ENCODE peak calls at places on chromosomes 2 and 18, in eight cellular contexts. R is skeletal muscle cell; J is Peyer's patch; F is AG04450; K is stimulated activated CD4-positive, alpha-beta T cell treated with anti-CD3 and anti-CD28 coated beads, Interleukin-4, amount 100 ng/mL, for 48 hours; N is T1000; G is stimulated activated CD8-positive, alpha-beta memory T cell treated with anti-CD3 and anti-CD28 coated beads, Interleukin-12 subunit alpha, Interleukin-12 subunit beta, amount 100 ng/mL, for 4 hours; E is fibroblast of mammary gland. W is an unnamed sample.

GRCh38 chr2:165018207-165018606 is 62.9 kb upstream of the SLC38A11 start:
- DNase-seq in R (no peak), J (no peak), F (no peak), K (no peak), N (no peak), G (no peak), E (no peak), W (no peak)

GRCh38 chr2:134461511-134461910 is 207.6 kb downstream of the MGAT5 start:
- DNase-seq in R (no peak), J (peak; percentile 38), F (no peak), K (no peak), N (no peak), G (no peak), E (no peak), W (peak; percentile 45)

GRCh38 chr2:158120664-158121063 is 19.0 kb downstream of the UPP2 start:
- DNase-seq in R (no peak), J (no peak), F (no peak), K (no peak), N (no peak), G (no peak), E (no peak), W (no peak)

GRCh38 chr2:190043441-190043840 is 19.1 kb downstream of the MSTN start:
- DNase-seq in R (no peak), J (no peak), F (no peak), K (no peak), N (no peak), G (no peak), E (peak; percentile 52), W (no peak)

GRCh38 chr2:8851811-8852560 is 14.6 kb upstream of the KIDINS220 start:
- DNase-seq in R (no peak), J (no peak), F (no peak), K (no peak), N (no peak), G (no peak), E (peak; percentile 47), W (no peak)

GRCh38 chr2:113248997-113249770 is 29.5 kb downstream of the PAX8 start:
- DNase-seq in R (no peak), J (peak; percentile 92), F (peak; percentile 42), K (peak; percentile 66), N (peak; percentile 54), G (peak; percentile 46), E (peak; percentile 79), W (peak; percentile 87)

GRCh38 chr2:217804786-217805678 is 197.8 kb downstream of the TNS1 start:
- DNase-seq in R (no peak), J (no peak), F (no peak), K (no peak), N (no peak), G (no peak), E (no peak), W (no peak)

GRCh38 chr2:55610954-55611743 is 6.3 kb downstream of the PPP4R3B start:
- DNase-seq in R (no peak), J (no peak), F (no peak), K (no peak), N (no peak), G (no peak), E (no peak), W (no peak)

GRCh38 chr2:26942543-26943295 is 27.7 kb upstream of the MAPRE3 start:
- DNase-seq in R (no peak), J (peak; percentile 81), F (no peak), K (peak; percentile 63), N (no peak), G (peak; percentile 18), E (peak; percentile 60), W (peak; percentile 62)

GRCh38 chr2:68089961-68090360 is 27.2 kb upstream of the C1D start:
- DNase-seq in R (no peak), J (no peak), F (no peak), K (no peak), N (no peak), G (no peak), E (no peak), W (no peak)

GRCh38 chr2:47528874-47529273 is 125.9 kb downstream of the MSH2 start:
- DNase-seq in R (no peak), J (no peak), F (no peak), K (no peak), N (no peak), G (no peak), E (peak; percentile 39), W (no peak)

GRCh38 chr2:220240640-220241039 is 613.2 kb downstream of the SLC4A3 start:
- DNase-seq in R (no peak), J (no peak), F (no peak), K (no peak), N (no peak), G (no peak), E (no peak), W (no peak)

GRCh38 chr18:74796928-74797576 is 199.4 kb downstream of the ZNF407 start:
- DNase-seq in R (peak; percentile 28), J (no peak), F (peak; percentile 24), K (no peak), N (no peak), G (no peak), E (peak; percentile 66), W (no peak)

GRCh38 chr2:119028327-119029174 is 86.6 kb downstream of the MARCO start:
- DNase-seq in R (no peak), J (no peak), F (peak; percentile 7), K (no peak), N (no peak), G (no peak), E (peak; percentile 42), W (peak; percentile 64)

GRCh38 chr2:145140658-145141057 is 620.7 kb upstream of the ZEB2 start:
- DNase-seq in R (no peak), J (no peak), F (no peak), K (no peak), N (no peak), G (no peak), E (no peak), W (no peak)

GRCh38 chr2:228507870-228508269 is 326.4 kb upstream of the SPHKAP start:
- DNase-seq in R (no peak), J (no peak), F (no peak), K (no peak), N (no peak), G (no peak), E (peak; percentile 11), W (no peak)

GRCh38 chr2:135175177-135175576 is 123.1 kb downstream of the RAB3GAP1 start:
- DNase-seq in R (no peak), J (no peak), F (no peak), K (no peak), N (no peak), G (no peak), E (no peak), W (no peak)

GRCh38 chr2:206615417-206616089 is 26.7 kb upstream of the FAM237A start:
- DNase-seq in R (no peak), J (no peak), F (no peak), K (no peak), N (no peak), G (no peak), E (no peak), W (no peak)

GRCh38 chr2:313991-314390 is 26.1 kb upstream of the ALKAL2 start:
- DNase-seq in R (no peak), J (no peak), F (no peak), K (no peak), N (no peak), G (no peak), E (no peak), W (peak; percentile 40)

GRCh38 chr2:62114564-62114963 is 81.4 kb upstream of the B3GNT2 start:
- DNase-seq in R (no peak), J (no peak), F (no peak), K (no peak), N (no peak), G (no peak), E (no peak), W (peak; percentile 54)

GRCh38 chr2:172906401-172906811 is 169.2 kb upstream of the MAP3K20 start:
- DNase-seq in R (no peak), J (no peak), F (no peak), K (no peak), N (no peak), G (no peak), E (no peak), W (no peak)

GRCh38 chr2:467892-468630 is 180.2 kb upstream of the ALKAL2 start:
- DNase-seq in R (no peak), J (no peak), F (no peak), K (no peak), N (no peak), G (no peak), E (no peak), W (peak; percentile 80)